ENCODE peak calls at places on chromosomes 6 and 20, in six cellular contexts. I is mesothelial cell of epicardium, F is IMR-90, K is fibroblast of pulmonary artery, Z is GM20000, H is HFF-Myc. W is an unnamed sample.

GRCh38 chr20:38723982-38724602 is at the start of gene SLC32A1:
- DNase-seq in I (no peak), F (no peak), K (no peak), Z (peak), H (no peak), W (no peak)

GRCh38 chr6:35091353-35092083 is 49.6 kb downstream of the TCP11 start:
- DNase-seq in I (no peak), F (peak), K (no peak), Z (no peak), H (peak), W (peak)

GRCh38 chr20:4656491-4656890 is 65.2 kb upstream of the PRND start:
- DNase-seq in I (no peak), F (peak), K (peak), Z (no peak), H (no peak), W (peak)

GRCh38 chr20:45819466-45819865 is 7.0 kb downstream of the UBE2C start:
- DNase-seq in I (no peak), F (no peak), K (no peak), Z (no peak), H (no peak), W (no peak)

GRCh38 chr6:107116328-107116892 is 1.1 kb upstream of the BEND3 start:
- DNase-seq in I (no peak), F (no peak), K (no peak), Z (peak), H (no peak), W (no peak)

GRCh38 chr6:100370265-100370664 is 94.5 kb downstream of the SIM1 start:
- DNase-seq in I (no peak), F (no peak), K (no peak), Z (no peak), H (no peak), W (peak)

GRCh38 chr20:6034134-6034969 is 19.5 kb downstream of the LRRN4 start:
- DNase-seq in I (no peak), F (no peak), K (peak), Z (no peak), H (no peak), W (peak)

GRCh38 chr6:130585587-130585986 is 219.8 kb downstream of the TMEM200A start:
- DNase-seq in I (no peak), F (no peak), K (no peak), Z (no peak), H (no peak), W (no peak)

GRCh38 chr6:158377866-158378265 is 65.6 kb downstream of the TULP4 start:
- DNase-seq in I (no peak), F (peak), K (peak), Z (no peak), H (no peak), W (peak)

GRCh38 chr20:18623156-18623555 is 35.3 kb downstream of the DTD1 start:
- DNase-seq in I (no peak), F (no peak), K (no peak), Z (no peak), H (no peak), W (no peak)

GRCh38 chr6:27139753-27140522 is 107.6 kb upstream of the PRSS16 start:
- DNase-seq in I (no peak), F (peak), K (peak), Z (no peak), H (no peak), W (peak)

GRCh38 chr6:27138398-27138797 is 109.1 kb upstream of the PRSS16 start:
- DNase-seq in I (no peak), F (no peak), K (no peak), Z (no peak), H (no peak), W (no peak)

GRCh38 chr6:27136978-27137814 is 110.3 kb upstream of the PRSS16 start:
- DNase-seq in I (no peak), F (no peak), K (no peak), Z (no peak), H (no peak), W (no peak)

GRCh38 chr6:27141013-27141412 is 106.5 kb upstream of the PRSS16 start:
- DNase-seq in I (no peak), F (no peak), K (no peak), Z (no peak), H (no peak), W (no peak)

DNA sequence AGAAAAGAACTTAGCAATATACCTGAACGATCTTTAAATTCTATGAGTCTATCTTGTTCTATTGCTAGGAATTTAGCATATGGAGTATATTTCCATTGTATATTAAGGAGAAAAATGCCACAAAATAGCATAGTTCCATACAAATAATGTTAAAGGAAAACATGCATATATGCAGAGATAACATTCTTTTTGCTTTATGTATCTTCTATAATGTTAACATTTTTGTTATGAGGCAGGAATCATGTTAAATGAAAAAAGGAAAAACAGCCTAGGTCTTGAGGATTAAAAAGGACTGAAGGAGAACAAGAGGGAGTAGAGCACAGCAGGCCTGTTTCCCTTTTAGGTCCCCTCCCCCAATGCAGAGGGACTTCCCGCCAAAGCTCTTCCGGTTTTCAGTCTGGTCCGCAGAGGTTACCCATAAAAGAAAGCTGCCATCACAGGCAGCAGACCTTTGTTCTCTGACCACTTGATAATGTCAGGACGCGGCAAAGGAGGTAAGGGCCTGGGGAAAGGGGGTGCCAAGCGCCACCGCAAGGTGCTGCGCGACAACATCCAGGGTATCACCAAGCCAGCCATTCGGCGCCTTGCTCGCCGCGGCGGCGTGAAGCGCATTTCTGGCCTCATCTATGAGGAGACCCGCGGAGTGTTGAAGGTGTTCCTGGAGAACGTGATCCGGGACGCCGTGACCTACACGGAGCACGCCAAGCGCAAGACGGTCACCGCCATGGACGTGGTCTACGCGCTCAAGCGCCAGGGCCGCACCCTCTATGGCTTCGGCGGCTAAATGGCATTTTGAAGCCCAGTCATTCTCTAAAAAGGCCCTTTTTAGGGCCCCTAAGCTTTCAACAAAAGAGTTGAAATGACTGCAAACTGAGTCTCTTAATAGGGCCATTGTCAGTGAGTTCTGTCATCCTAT is 108.4 kb upstream of the PRSS16 start:
- DNase-seq in I (no peak), F (peak), K (peak), Z (peak), H (no peak), W (peak)
- TF ChIP-seq CTCF in I (no peak), F (no peak), K (no peak), Z (no peak), H (no peak), W (no peak)

GRCh38 chr20:31620246-31620645 is 15.2 kb downstream of the ID1 start:
- DNase-seq in I (no peak), F (no peak), K (no peak), Z (no peak), H (no peak), W (no peak)
- TF ChIP-seq CTCF in I (no peak), F (no peak), K (no peak), Z (no peak), H (no peak), W (no peak)

GRCh38 chr6:38776515-38776914 is 61.4 kb downstream of the DNAH8 start:
- DNase-seq in I (no peak), F (peak), K (no peak), Z (no peak), H (peak), W (peak)

GRCh38 chr6:38775870-38776269 is 60.8 kb downstream of the DNAH8 start:
- DNase-seq in I (no peak), F (peak), K (no peak), Z (peak), H (no peak), W (no peak)

GRCh38 chr6:38771111-38771694 is 56.1 kb downstream of the DNAH8 start:
- DNase-seq in I (no peak), F (no peak), K (peak), Z (no peak), H (no peak), W (peak)

GRCh38 chr6:38774933-38775707 is 60.0 kb downstream of the DNAH8 start:
- DNase-seq in I (no peak), F (no peak), K (no peak), Z (peak), H (no peak), W (no peak)

DNA sequence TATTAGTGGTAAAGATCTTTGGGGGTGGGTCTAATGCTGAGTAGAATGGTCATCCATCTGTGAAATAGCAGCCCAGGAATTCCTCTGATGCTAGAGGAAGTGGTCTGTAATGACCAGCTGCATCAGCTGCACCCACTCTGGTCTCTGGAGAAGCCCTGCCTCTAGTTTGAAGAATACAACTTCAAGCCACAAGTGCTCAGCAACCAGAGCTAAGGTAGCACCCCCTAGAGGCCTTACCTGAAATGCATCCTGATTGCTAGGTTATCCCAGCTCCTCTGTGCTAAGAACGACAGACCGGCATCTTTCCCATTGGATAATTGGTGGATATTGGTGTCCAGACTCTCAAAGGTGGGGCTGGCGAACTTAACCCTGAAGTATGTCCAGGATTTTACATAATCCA is 58.2 kb downstream of the DNAH8 start:
- DNase-seq in I (no peak), F (no peak), K (peak), Z (peak), H (peak), W (no peak)
- TF ChIP-seq CTCF in I (no peak), F (no peak), K (peak), Z (peak), H (peak), W (no peak)

GRCh38 chr6:87483929-87484328 is 11.2 kb downstream of the SLC35A1 start:
- DNase-seq in I (no peak), F (peak), K (peak), Z (no peak), H (peak), W (no peak)
- TF ChIP-seq CTCF in I (no peak), F (no peak), K (no peak), Z (no peak), H (peak), W (no peak)

GRCh38 chr6:165760126-165760802 is 97.2 kb upstream of the PDE10A start:
- DNase-seq in I (no peak), F (no peak), K (no peak), Z (no peak), H (no peak), W (no peak)

GRCh38 chr6:165758441-165758840 is 95.4 kb upstream of the PDE10A start:
- DNase-seq in I (no peak), F (no peak), K (no peak), Z (no peak), H (no peak), W (no peak)

GRCh38 chr6:165751486-165751885 is 88.4 kb upstream of the PDE10A start:
- DNase-seq in I (no peak), F (no peak), K (no peak), Z (no peak), H (no peak), W (no peak)

GRCh38 chr6:165760803-165761185 is 97.8 kb upstream of the PDE10A start:
- DNase-seq in I (no peak), F (no peak), K (no peak), Z (no peak), H (no peak), W (no peak)

DNA sequence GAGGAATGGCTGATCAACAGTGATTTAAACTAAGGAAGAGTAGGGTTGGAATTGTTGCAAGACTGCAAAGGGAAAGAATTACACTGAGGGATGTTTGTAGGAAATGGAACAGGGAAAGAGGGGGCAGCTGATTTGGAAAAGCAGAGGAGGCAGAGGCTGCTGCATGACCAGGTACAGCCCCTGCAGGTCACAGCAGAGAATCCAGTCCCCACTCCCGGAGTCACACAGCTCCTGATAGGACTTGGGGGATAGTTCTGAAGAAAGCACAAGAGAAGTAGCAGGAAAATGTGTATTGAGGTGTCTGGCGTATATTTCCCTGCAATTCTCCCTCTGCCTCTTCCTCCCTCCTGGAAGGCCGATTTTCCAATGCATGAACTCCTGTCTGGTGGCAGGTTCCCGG is 92.5 kb upstream of the PDE10A start:
- DNase-seq in I (no peak), F (no peak), K (no peak), Z (no peak), H (no peak), W (no peak)
- TF ChIP-seq CTCF in I (no peak), F (no peak), K (no peak), Z (no peak), H (no peak), W (no peak)

GRCh38 chr20:36760647-36761046 is 12.9 kb downstream of the DSN1 start:
- DNase-seq in I (no peak), F (no peak), K (no peak), Z (no peak), H (no peak), W (no peak)

GRCh38 chr20:36752582-36752981 is 6.7 kb upstream of the NDRG3 start:
- DNase-seq in I (no peak), F (no peak), K (no peak), Z (no peak), H (no peak), W (no peak)

GRCh38 chr20:36758276-36758675 is 12.4 kb upstream of the NDRG3 start:
- DNase-seq in I (no peak), F (no peak), K (no peak), Z (no peak), H (no peak), W (no peak)

GRCh38 chr20:36756482-36756881 is 10.6 kb upstream of the NDRG3 start:
- DNase-seq in I (no peak), F (no peak), K (no peak), Z (no peak), H (no peak), W (no peak)

DNA sequence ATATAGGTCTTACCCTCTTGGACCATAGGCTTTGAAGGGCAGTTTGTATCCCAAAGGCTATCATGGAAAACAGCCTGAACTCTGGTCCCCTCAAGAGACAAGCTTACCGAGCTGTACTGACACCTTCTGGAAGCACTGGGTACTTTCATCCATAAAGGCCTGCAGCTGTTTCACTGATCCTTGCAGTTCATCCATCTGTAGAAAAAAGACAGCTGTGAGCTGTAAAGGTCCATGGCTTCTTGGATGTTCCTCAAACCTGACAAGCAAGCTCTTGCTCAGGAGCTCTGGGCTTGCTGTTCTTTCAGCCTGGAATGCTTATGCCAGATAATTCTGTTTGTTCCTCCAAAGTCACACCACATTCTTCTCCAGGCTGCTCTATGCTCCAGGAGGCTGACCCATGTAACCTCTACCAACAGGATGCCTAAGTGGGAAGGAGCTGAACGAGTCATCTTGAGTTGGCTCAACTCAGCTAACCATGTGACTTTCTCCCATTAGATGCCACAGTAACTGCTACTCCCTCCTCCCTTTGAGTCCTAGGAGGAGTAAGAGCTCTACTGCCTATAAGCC is 8.8 kb upstream of the NDRG3 start:
- DNase-seq in I (no peak), F (peak), K (peak), Z (peak), H (peak), W (peak)
- TF ChIP-seq CTCF in I (no peak), F (peak), K (peak), Z (peak), H (peak), W (peak)

W was measured in fibroblast of the aortic adventitia.